ENCODE peak calls at places on chromosomes 12 and 14, in eight cellular contexts. Q is sigmoid colon, X is breast epithelium, H is H1, B is endothelial cell of umbilical vein, O is K562, N is suprapubic skin, U is GM12891. W is an unnamed sample.

GRCh38 chr14:99270491-99271287 is 1.3 kb downstream of the BCL11B start:
- DNase-seq in Q (no peak), X (no peak), H (peak; percentile 85), B (no peak), O (no peak), N (peak; percentile 71), U (no peak), W (no peak)

GRCh38 chr14:97270308-97270707 is 473.1 kb downstream of the VRK1 start:
- DNase-seq in Q (no peak), X (no peak), H (no peak), B (no peak), O (no peak), N (no peak), U (no peak), W (no peak)

GRCh38 chr14:30185832-30186231 is 258.2 kb upstream of the PRKD1 start:
- DNase-seq in Q (no peak), X (no peak), H (no peak), B (no peak), O (no peak), N (no peak), U (no peak), W (no peak)

GRCh38 chr12:117100851-117101673 is 1.8 kb upstream of the TESC start:
- DNase-seq in Q (peak; percentile 27), X (no peak), H (no peak), B (no peak), O (no peak), N (no peak), U (no peak), W (no peak)

GRCh38 chr12:96220902-96221301 is 26.7 kb downstream of the ELK3 start:
- DNase-seq in Q (no peak), X (no peak), H (no peak), B (no peak), O (no peak), N (no peak), U (no peak), W (no peak)

GRCh38 chr12:125287155-125287847 is 222.1 kb downstream of the AACS start:
- DNase-seq in Q (no peak), X (no peak), H (no peak), B (no peak), O (no peak), N (no peak), U (no peak), W (no peak)

GRCh38 chr14:90620540-90621204 is 195.6 kb downstream of the TTC7B start:
- DNase-seq in Q (no peak), X (no peak), H (no peak), B (no peak), O (no peak), N (no peak), U (no peak), W (no peak)

GRCh38 chr12:105167346-105167745 is 59.8 kb downstream of the WASHC4 start:
- DNase-seq in Q (no peak), X (no peak), H (no peak), B (no peak), O (no peak), N (no peak), U (no peak), W (no peak)

GRCh38 chr14:89807151-89807550 is 147.4 kb downstream of the EFCAB11 start:
- DNase-seq in Q (no peak), X (no peak), H (no peak), B (no peak), O (no peak), N (no peak), U (no peak), W (no peak)

GRCh38 chr14:55951366-55952206 is 166.6 kb upstream of the PELI2 start:
- DNase-seq in Q (no peak), X (no peak), H (no peak), B (no peak), O (no peak), N (no peak), U (no peak), W (no peak)

GRCh38 chr12:92570056-92570753 is 132.6 kb upstream of the PLEKHG7 start:
- DNase-seq in Q (peak; percentile 75), X (no peak), H (peak; percentile 63), B (peak; percentile 87), O (peak; percentile 44), N (no peak), U (no peak), W (no peak)

GRCh38 chr12:124694846-124695497 is 127.6 kb upstream of the NCOR2 start:
- DNase-seq in Q (no peak), X (no peak), H (no peak), B (peak; percentile 90), O (no peak), N (no peak), U (no peak), W (no peak)

GRCh38 chr12:53982616-53983579 is 2.0 kb upstream of the HOXC10 start:
- DNase-seq in Q (no peak), X (no peak), H (no peak), B (no peak), O (no peak), N (no peak), U (no peak), W (no peak)

GRCh38 chr12:106416273-106416672 is 58.7 kb downstream of the POLR3B start:
- DNase-seq in Q (no peak), X (no peak), H (no peak), B (no peak), O (no peak), N (no peak), U (no peak), W (no peak)

GRCh38 chr12:92987362-92987761 is 58.3 kb upstream of the EEA1 start:
- DNase-seq in Q (no peak), X (no peak), H (no peak), B (peak; percentile 82), O (peak; percentile 56), N (no peak), U (no peak), W (no peak)

GRCh38 chr12:71223139-71223538 is 65.3 kb upstream of the TSPAN8 start:
- DNase-seq in Q (no peak), X (no peak), H (no peak), B (no peak), O (no peak), N (no peak), U (no peak), W (no peak)

GRCh38 chr14:95156153-95156764 is 1.1 kb downstream of the DICER1 start:
- DNase-seq in Q (no peak), X (no peak), H (no peak), B (peak; percentile 38), O (no peak), N (no peak), U (peak; percentile 8), W (no peak)

GRCh38 chr12:67484788-67485480 is 163.6 kb upstream of the DYRK2 start:
- DNase-seq in Q (no peak), X (no peak), H (no peak), B (no peak), O (no peak), N (no peak), U (no peak), W (no peak)

GRCh38 chr12:94172031-94172430 is 23.7 kb downstream of the PLXNC1 start:
- DNase-seq in Q (no peak), X (no peak), H (no peak), B (no peak), O (no peak), N (no peak), U (no peak), W (no peak)

GRCh38 chr14:105838591-105839424 is 312.4 kb downstream of the TMEM121 start:
- DNase-seq in Q (peak; percentile 61), X (peak; percentile 45), H (no peak), B (no peak), O (no peak), N (peak; percentile 51), U (no peak), W (no peak)

GRCh38 chr14:105836730-105837129 is 310.3 kb downstream of the TMEM121 start:
- DNase-seq in Q (no peak), X (no peak), H (no peak), B (no peak), O (no peak), N (no peak), U (no peak), W (no peak)

GRCh38 chr14:105836160-105836559 is 309.8 kb downstream of the TMEM121 start:
- DNase-seq in Q (no peak), X (no peak), H (no peak), B (no peak), O (no peak), N (no peak), U (no peak), W (no peak)

GRCh38 chr14:105838107-105838506 is 311.7 kb downstream of the TMEM121 start:
- DNase-seq in Q (no peak), X (no peak), H (no peak), B (no peak), O (no peak), N (no peak), U (no peak), W (no peak)

GRCh38 chr14:105837349-105838063 is 311.1 kb downstream of the TMEM121 start:
- DNase-seq in Q (no peak), X (peak; percentile 36), H (no peak), B (no peak), O (no peak), N (no peak), U (no peak), W (no peak)
- TF ChIP-seq POLR2AphosphoS5 in Q (no peak), X (no peak), H (no peak), B (no peak), O (no peak), N (no peak), U (peak; percentile 88), W (peak; percentile 36)

GRCh38 chr12:104049278-104050257 is at the start of gene GLT8D2:
- DNase-seq in Q (peak; percentile 88), X (peak; percentile 56), H (peak; percentile 79), B (peak; percentile 43), O (no peak), N (peak; percentile 72), U (no peak), W (no peak)
- TF ChIP-seq POLR2AphosphoS5 in Q (no peak), X (no peak), H (no peak), B (no peak), O (no peak), N (no peak), U (no peak), W (no peak)

DNA sequence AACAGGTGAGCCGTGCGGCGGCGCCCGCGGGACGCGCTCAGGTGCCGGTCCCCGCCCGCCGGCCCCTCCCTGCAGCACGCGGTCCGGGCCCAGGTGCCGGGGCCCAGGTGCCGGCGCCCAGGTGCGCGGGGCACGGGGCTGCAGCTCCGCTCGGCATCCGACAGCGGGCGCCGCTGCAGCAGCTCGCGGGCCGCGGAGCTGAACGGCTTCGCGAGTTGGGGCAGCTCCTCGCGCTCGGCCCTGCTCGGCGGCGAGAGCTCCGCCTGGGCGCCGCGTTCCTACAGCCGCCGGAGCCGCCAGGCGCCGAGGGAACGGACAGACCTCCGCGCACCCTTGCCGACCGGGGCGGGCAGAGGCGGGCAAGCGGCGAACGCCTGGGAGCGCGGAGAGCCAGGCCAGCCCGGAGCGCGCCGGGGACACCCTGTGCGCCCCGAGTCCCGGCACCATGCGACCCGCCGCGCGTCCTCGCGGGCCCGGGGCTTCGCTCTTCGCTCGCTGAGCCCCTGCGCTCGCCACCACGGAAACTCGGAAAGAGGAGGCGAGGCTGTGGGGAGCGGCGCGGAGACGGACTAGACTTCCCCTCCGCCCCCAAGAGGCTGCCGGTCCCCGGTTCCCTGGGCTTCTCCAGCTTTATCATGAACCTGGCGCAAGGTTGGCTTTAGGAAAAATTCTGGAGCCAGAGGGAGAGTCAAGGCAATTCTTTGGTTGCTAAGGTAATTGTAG is at the start of gene RGS6:
- DNase-seq in Q (no peak), X (no peak), H (peak; percentile 82), B (no peak), O (no peak), N (no peak), U (peak; percentile 53), W (no peak)
- TF ChIP-seq POLR2AphosphoS5 in Q (no peak), X (no peak), H (no peak), B (no peak), O (no peak), N (no peak), U (no peak), W (no peak)

GRCh38 chr12:28631831-28632230 is 441.6 kb downstream of the CCDC91 start:
- DNase-seq in Q (no peak), X (no peak), H (no peak), B (no peak), O (no peak), N (no peak), U (no peak), W (no peak)
- TF ChIP-seq POLR2AphosphoS5 in Q (no peak), X (no peak), H (no peak), B (no peak), O (no peak), N (no peak), U (no peak), W (no peak)